ENCODE peak calls at places on chromosome 16, in ten cellular contexts. G is activated naive CD8-positive, alpha-beta T cell treated with anti-CD3 and anti-CD28 coated beads, Interleukin-2, amount 50 U/mL, for 24 hours; Q is NCI-H345; V is ascending aorta; F is lung; W is fibroblast of the aortic adventitia; M is AG09319; O is C1 segment of cervical spinal cord; C is amygdala; A is activated effector memory CD4-positive, alpha-beta T cell treated with Interleukin-2 at 50 U/mL for 16 hours. X is an unnamed sample.

GRCh38 chr16:81513204-81514040 is 68.8 kb downstream of the CMIP start:
- DNase-seq in G (no peak), Q (no peak), V (no peak), F (no peak), W (peak), M (no peak), O (no peak), C (peak), A (no peak), X (no peak)

GRCh38 chr16:72371307-72372081 is 199.5 kb upstream of the PMFBP1 start:
- DNase-seq in G (no peak), Q (peak), V (no peak), F (no peak), W (peak), M (no peak), O (no peak), C (no peak), A (no peak), X (no peak)

GRCh38 chr16:47043970-47044684 is 70.7 kb upstream of the DNAJA2 start:
- DNase-seq in G (no peak), Q (no peak), V (no peak), F (no peak), W (peak), M (no peak), O (no peak), C (no peak), A (no peak), X (no peak)

GRCh38 chr16:52709286-52709685 is 162.3 kb upstream of the TOX3 start:
- DNase-seq in G (no peak), Q (no peak), V (no peak), F (peak), W (no peak), M (no peak), O (no peak), C (no peak), A (no peak), X (no peak)

GRCh38 chr16:89094252-89094901 is 725 bp downstream of the ACSF3 start:
- DNase-seq in G (peak), Q (no peak), V (no peak), F (no peak), W (peak), M (no peak), O (no peak), C (no peak), A (no peak), X (no peak)

GRCh38 chr16:3536271-3536671 is 35.5 kb downstream of the CLUAP1 start:
- DNase-seq in G (no peak), Q (no peak), V (no peak), F (no peak), W (peak), M (peak), O (no peak), C (no peak), A (no peak), X (no peak)

GRCh38 chr16:84785843-84786538 is 33.8 kb upstream of the CRISPLD2 start:
- DNase-seq in G (no peak), Q (peak), V (no peak), F (peak), W (peak), M (no peak), O (no peak), C (no peak), A (no peak), X (no peak)

GRCh38 chr16:89201467-89202377 is 1.4 kb upstream of the SLC22A31 start:
- DNase-seq in G (peak), Q (peak), V (no peak), F (peak), W (peak), M (no peak), O (no peak), C (no peak), A (peak), X (peak)

GRCh38 chr16:67026570-67026969 is 2.4 kb upstream of the CBFB start:
- DNase-seq in G (no peak), Q (no peak), V (no peak), F (no peak), W (no peak), M (no peak), O (no peak), C (no peak), A (no peak), X (no peak)

GRCh38 chr16:817001-817906 is 16.7 kb upstream of the GNG13 start:
- DNase-seq in G (no peak), Q (no peak), V (no peak), F (no peak), W (no peak), M (no peak), O (no peak), C (no peak), A (no peak), X (no peak)

GRCh38 chr16:81582655-81583441 is 138.2 kb downstream of the CMIP start:
- DNase-seq in G (no peak), Q (no peak), V (no peak), F (no peak), W (no peak), M (no peak), O (peak), C (peak), A (no peak), X (no peak)

GRCh38 chr16:84911490-84912216 is 91.9 kb downstream of the CRISPLD2 start:
- DNase-seq in G (no peak), Q (no peak), V (no peak), F (no peak), W (no peak), M (no peak), O (no peak), C (no peak), A (no peak), X (no peak)

GRCh38 chr16:88303890-88304819 is 78.6 kb upstream of the ZNF469 start:
- DNase-seq in G (no peak), Q (no peak), V (no peak), F (peak), W (peak), M (peak), O (no peak), C (no peak), A (no peak), X (no peak)

GRCh38 chr16:88924834-88925539 is 52.0 kb downstream of the CBFA2T3 start:
- DNase-seq in G (peak), Q (peak), V (no peak), F (no peak), W (peak), M (peak), O (no peak), C (no peak), A (no peak), X (peak)

GRCh38 chr16:9297437-9298113 is 206.1 kb downstream of the HAPSTR1 start:
- DNase-seq in G (peak), Q (no peak), V (no peak), F (no peak), W (peak), M (no peak), O (peak), C (peak), A (no peak), X (peak)

GRCh38 chr16:71484006-71484893 is 4.9 kb downstream of the ZNF19 start:
- DNase-seq in G (peak), Q (peak), V (peak), F (peak), W (peak), M (peak), O (peak), C (peak), A (peak), X (peak)

GRCh38 chr16:457732-458400 is 32.4 kb downstream of the RAB11FIP3 start:
- DNase-seq in G (no peak), Q (no peak), V (no peak), F (peak), W (no peak), M (no peak), O (peak), C (no peak), A (no peak), X (no peak)

GRCh38 chr16:31833047-31833446 is 40.6 kb upstream of the ZNF267 start:
- DNase-seq in G (no peak), Q (no peak), V (no peak), F (no peak), W (no peak), M (no peak), O (no peak), C (no peak), A (no peak), X (no peak)

GRCh38 chr16:10121496-10121895 is 60.7 kb downstream of the GRIN2A start:
- DNase-seq in G (no peak), Q (no peak), V (no peak), F (no peak), W (peak), M (no peak), O (no peak), C (no peak), A (no peak), X (no peak)

GRCh38 chr16:56866955-56867830 is 2.2 kb downstream of the SLC12A3 start:
- DNase-seq in G (peak), Q (peak), V (no peak), F (no peak), W (peak), M (peak), O (no peak), C (no peak), A (no peak), X (peak)

GRCh38 chr16:28053461-28053860 is 10.1 kb downstream of the GSG1L start:
- DNase-seq in G (no peak), Q (no peak), V (no peak), F (no peak), W (no peak), M (no peak), O (no peak), C (no peak), A (no peak), X (no peak)

GRCh38 chr16:88836791-88837190 is 20.0 kb downstream of the GALNS start:
- DNase-seq in G (no peak), Q (no peak), V (no peak), F (no peak), W (no peak), M (no peak), O (no peak), C (no peak), A (no peak), X (no peak)

GRCh38 chr16:35398208-35398607 is 1938.8 kb downstream of the TP53TG3F start:
- DNase-seq in G (no peak), Q (no peak), V (no peak), F (no peak), W (no peak), M (no peak), O (no peak), C (no peak), A (no peak), X (no peak)

X was measured in K562.